ENCODE peak calls at places on chromosomes 3 and 15, in four cellular contexts. N is aorta, J is A549, Q is heart right ventricle. A is an unnamed sample.

GRCh38 chr3:40925228-40925627 is 274.1 kb upstream of the CTNNB1 start:
- ATAC-seq in N (no peak), J (no peak), Q (no peak), A (no peak)

GRCh38 chr15:34986326-34987181 is 1.5 kb downstream of the ZNF770 start:
- ATAC-seq in N (no peak), J (no peak), Q (no peak), A (no peak)

GRCh38 chr3:143429628-143430514 is 310.3 kb downstream of the CHST2 start:
- ATAC-seq in N (no peak), J (no peak), Q (no peak), A (no peak)

GRCh38 chr3:160982497-160982896 is 122.7 kb downstream of the B3GALNT1 start:
- ATAC-seq in N (no peak), J (no peak), Q (no peak), A (no peak)

GRCh38 chr15:81303241-81304225 is 20.4 kb downstream of the STARD5 start:
- ATAC-seq in N (no peak), J (peak; percentile 21), Q (no peak), A (no peak)

GRCh38 chr3:38823186-38823585 is 7.2 kb upstream of the SCN10A start:
- ATAC-seq in N (no peak), J (no peak), Q (no peak), A (no peak)

GRCh38 chr15:80942746-80943565 is 46.7 kb downstream of the MESD start:
- ATAC-seq in N (peak; percentile 47), J (no peak), Q (peak; percentile 76), A (peak; percentile 57)

GRCh38 chr3:113981803-113982202 is 34.0 kb downstream of the ZDHHC23 start:
- ATAC-seq in N (no peak), J (no peak), Q (no peak), A (no peak)

GRCh38 chr15:40367038-40367672 is 9.1 kb downstream of the DISP2 start:
- ATAC-seq in N (peak; percentile 67), J (no peak), Q (peak; percentile 56), A (no peak)
- H3K4me3 ChIP-seq in N (no peak overlapping the region), J (no peak overlapping the region), Q (peak overlapping the region; percentile 38), A (peak overlapping the region; percentile 48)

GRCh38 chr3:14465425-14465824 is 63.0 kb downstream of the SLC6A6 start:
- ATAC-seq in N (no peak), J (no peak), Q (no peak), A (no peak)

GRCh38 chr3:14462738-14463137 is 60.3 kb downstream of the SLC6A6 start:
- ATAC-seq in N (no peak), J (no peak), Q (no peak), A (no peak)

GRCh38 chr3:14466179-14466903 is 63.9 kb downstream of the SLC6A6 start:
- ATAC-seq in N (no peak), J (peak; percentile 2), Q (no peak), A (no peak)

GRCh38 chr3:14463330-14464216 is 61.2 kb downstream of the SLC6A6 start:
- ATAC-seq in N (no peak), J (no peak), Q (no peak), A (no peak)

GRCh38 chr3:14464521-14464920 is 62.1 kb downstream of the SLC6A6 start:
- ATAC-seq in N (no peak), J (no peak), Q (no peak), A (no peak)
- H3K27ac ChIP-seq in N (no peak overlapping the region), J (no peak overlapping the region), Q (no peak overlapping the region), A (no peak overlapping the region)

GRCh38 chr15:74408815-74409214 is 24.9 kb downstream of the SEMA7A start:
- ATAC-seq in N (no peak), J (no peak), Q (no peak), A (no peak)

GRCh38 chr15:74406992-74407705 is 26.6 kb downstream of the SEMA7A start:
- ATAC-seq in N (no peak), J (peak; percentile 76), Q (no peak), A (no peak)

GRCh38 chr15:74410502-74410901 is 23.3 kb downstream of the SEMA7A start:
- ATAC-seq in N (no peak), J (no peak), Q (no peak), A (no peak)

GRCh38 chr15:74408385-74408784 is 25.4 kb downstream of the SEMA7A start:
- ATAC-seq in N (no peak), J (no peak), Q (no peak), A (no peak)

GRCh38 chr15:74409225-74409624 is 24.5 kb downstream of the SEMA7A start:
- ATAC-seq in N (no peak), J (no peak), Q (no peak), A (no peak)
- H3K4me1 ChIP-seq in N (no peaks in the 10 kb centered on the region), J (peaks cover 8% of the 10 kb centered on the region), Q (peaks cover 2% of the 10 kb centered on the region), A (no peaks in the 10 kb centered on the region)

GRCh38 chr3:139198186-139198585 is 145.6 kb upstream of the MRPS22 start:
- ATAC-seq in N (no peak), J (no peak), Q (no peak), A (no peak)

GRCh38 chr3:139201446-139202225 is 142.2 kb upstream of the MRPS22 start:
- ATAC-seq in N (no peak), J (no peak), Q (no peak), A (no peak)

GRCh38 chr3:139198929-139199328 is 144.9 kb upstream of the MRPS22 start:
- ATAC-seq in N (no peak), J (no peak), Q (no peak), A (no peak)

GRCh38 chr3:139197251-139197650 is 146.6 kb upstream of the MRPS22 start:
- ATAC-seq in N (no peak), J (no peak), Q (no peak), A (no peak)

GRCh38 chr3:139199421-139200010 is 144.3 kb upstream of the MRPS22 start:
- ATAC-seq in N (no peak), J (no peak), Q (no peak), A (no peak)
- H3K4me3 ChIP-seq in N (no peak overlapping the region), J (no peak overlapping the region), Q (no peak overlapping the region), A (no peak overlapping the region)

DNA sequence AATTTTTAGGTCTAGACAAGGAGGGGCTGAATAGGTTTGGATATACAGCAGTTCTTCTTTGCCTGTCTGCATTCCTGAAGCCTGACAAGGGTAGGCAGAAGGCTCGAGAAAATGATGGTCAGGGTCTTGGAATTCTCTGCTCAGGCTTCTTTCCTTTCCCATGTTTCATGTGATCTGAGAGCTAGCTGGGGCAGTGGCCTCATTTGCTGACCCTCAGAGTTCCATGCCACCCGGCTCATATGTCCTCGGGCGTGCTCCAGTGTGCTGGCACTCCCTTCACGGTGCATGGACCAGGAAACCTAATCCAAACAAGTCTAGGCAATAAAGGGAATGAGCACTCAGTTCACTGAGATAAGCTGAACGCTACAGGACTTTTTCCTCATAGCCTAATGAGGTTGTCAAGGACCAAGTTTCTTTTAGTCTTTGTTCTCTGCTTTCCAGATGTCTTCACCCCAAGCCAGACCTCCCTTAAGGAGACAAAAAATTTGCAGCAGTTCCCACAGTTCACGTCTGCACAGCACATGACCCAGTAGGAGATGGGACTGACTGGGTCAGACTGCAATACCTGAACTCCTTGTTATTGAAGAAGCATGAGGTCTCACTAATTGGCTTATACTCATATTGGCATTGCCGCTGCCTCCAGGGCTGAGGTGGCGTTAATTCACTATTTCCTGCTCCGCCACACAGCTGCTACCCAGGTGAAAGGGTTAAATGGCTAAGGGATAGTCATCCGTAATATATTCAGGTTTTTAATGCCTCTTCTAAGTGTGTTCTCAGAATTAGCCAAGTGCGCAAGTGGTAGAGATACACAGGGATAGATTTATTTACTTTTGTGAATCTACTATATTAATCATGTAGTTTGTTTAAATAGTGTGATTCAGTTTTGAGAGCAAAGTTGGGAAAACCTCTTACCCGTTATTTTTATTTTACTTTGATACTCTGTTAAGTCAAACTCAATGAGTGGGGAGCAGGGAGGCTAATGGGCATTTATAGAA is 15.3 kb upstream of the RTP4 start:
- ATAC-seq in N (no peak), J (peak; percentile 38), Q (no peak), A (no peak)
- H3K27ac ChIP-seq in N (no peak overlapping the region), J (no peak overlapping the region), Q (no peak overlapping the region), A (no peak overlapping the region)

GRCh38 chr3:172218350-172219323 is 179.3 kb downstream of the FNDC3B start:
- ATAC-seq in N (peak; percentile 41), J (peak; percentile 59), Q (no peak), A (no peak)
- H3K4me1 ChIP-seq in N (peaks cover 7% of the 10 kb centered on the region), J (peaks cover 98% of the 10 kb centered on the region), Q (peaks cover 88% of the 10 kb centered on the region), A (peaks cover 14% of the 10 kb centered on the region)

GRCh38 chr15:75704618-75705017 is 8.0 kb downstream of the CSPG4 start:
- ATAC-seq in N (no peak), J (no peak), Q (no peak), A (no peak)
- H3K4me3 ChIP-seq in N (no peak overlapping the region), J (no peak overlapping the region), Q (no peak overlapping the region), A (no peak overlapping the region)

GRCh38 chr3:8985411-8985831 is 22.1 kb upstream of the RAD18 start:
- ATAC-seq in N (no peak), J (no peak), Q (no peak), A (no peak)

GRCh38 chr3:8985876-8986275 is 22.6 kb upstream of the RAD18 start:
- ATAC-seq in N (no peak), J (no peak), Q (no peak), A (no peak)

GRCh38 chr3:8988791-8989558 is 25.7 kb upstream of the RAD18 start:
- ATAC-seq in N (no peak), J (no peak), Q (no peak), A (no peak)

GRCh38 chr3:8986741-8987672 is 23.7 kb upstream of the RAD18 start:
- ATAC-seq in N (no peak), J (peak; percentile 8), Q (no peak), A (no peak)

DNA sequence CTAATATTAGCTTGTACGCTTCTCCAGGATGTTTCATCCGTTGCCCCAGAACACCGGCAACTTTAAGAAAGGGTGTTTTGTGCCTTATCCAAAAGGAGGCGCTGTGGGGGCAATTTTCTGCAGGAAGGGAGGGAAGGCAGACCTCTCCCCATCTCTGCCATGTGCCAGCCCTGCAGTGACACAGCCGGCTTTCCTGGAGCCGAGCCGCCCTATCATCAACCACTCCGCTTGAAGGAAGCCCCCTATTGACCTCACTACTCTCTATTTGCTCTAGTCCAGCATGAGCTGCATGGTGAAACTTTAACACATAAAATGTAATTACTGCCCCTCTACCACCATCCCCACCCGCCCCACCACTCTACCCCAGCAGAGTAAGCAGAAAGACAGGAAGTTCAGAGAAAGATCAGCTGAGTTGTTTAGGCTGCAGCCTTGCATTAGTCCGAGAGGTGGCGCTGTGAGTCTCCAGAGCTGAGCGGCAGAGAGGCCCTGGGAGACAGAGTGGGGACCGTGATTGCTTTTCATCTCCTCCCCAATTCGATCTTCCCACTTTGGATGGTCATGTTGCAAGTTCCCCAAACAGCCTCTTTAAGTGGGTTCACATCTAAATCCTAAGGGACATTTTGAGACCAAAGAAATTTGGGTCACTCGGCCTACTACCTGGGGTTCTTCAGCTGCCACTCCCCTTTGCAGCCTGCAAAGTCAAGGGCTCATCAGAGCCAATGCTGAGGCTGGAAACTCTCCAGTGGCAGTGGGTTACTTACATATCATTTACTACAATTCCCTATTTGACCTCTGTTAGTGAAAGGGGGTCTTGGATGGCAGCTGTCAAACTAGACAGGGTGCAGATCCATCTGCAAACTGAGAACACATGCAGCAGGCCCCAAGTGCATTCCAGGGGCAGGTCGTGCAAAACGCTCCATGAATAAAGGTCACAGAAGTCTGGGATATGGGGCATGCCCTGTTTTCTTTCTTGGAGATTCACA is 24.7 kb upstream of the RAD18 start:
- ATAC-seq in N (peak; percentile 57), J (peak; percentile 92), Q (peak; percentile 73), A (peak; percentile 52)
- H3K27ac ChIP-seq in N (no peak overlapping the region), J (no peak overlapping the region), Q (no peak overlapping the region), A (no peak overlapping the region)